ENCODE peak calls at places on chromosomes 2 and 18, in five cellular contexts. K is kidney, W is aorta, I is keratinocyte, U is HTR-8/SVneo. A is an unnamed sample.

GRCh38 chr18:685438-685837 is 27.0 kb downstream of the ENOSF1 start:
- DNase-seq in K (no peak), W (no peak), I (no peak), U (no peak), A (no peak)

GRCh38 chr18:77042583-77042982 is 90.0 kb downstream of the MBP start:
- DNase-seq in K (no peak), W (no peak), I (no peak), U (no peak), A (no peak)

GRCh38 chr2:86027913-86028762 is 77.5 kb downstream of the POLR1A start:
- DNase-seq in K (no peak), W (peak; percentile 43), I (no peak), U (no peak), A (no peak)

GRCh38 chr2:159285929-159286708 is at the start of gene WDSUB1:
- DNase-seq in K (peak; percentile 94), W (peak; percentile 89), I (no peak), U (peak; percentile 68), A (peak; percentile 53)

GRCh38 chr18:23574611-23575308 is 11.5 kb downstream of the NPC1 start:
- DNase-seq in K (no peak), W (no peak), I (no peak), U (no peak), A (no peak)

GRCh38 chr2:146246734-146247523 is 1597.9 kb upstream of the ACVR2A start:
- DNase-seq in K (no peak), W (no peak), I (no peak), U (no peak), A (no peak)

GRCh38 chr2:133422946-133423345 is 145.3 kb downstream of the NCKAP5 start:
- DNase-seq in K (no peak), W (no peak), I (no peak), U (no peak), A (no peak)

GRCh38 chr2:23691106-23691470 is 235.8 kb downstream of the ATAD2B start:
- DNase-seq in K (no peak), W (peak; percentile 58), I (no peak), U (no peak), A (no peak)

GRCh38 chr2:62923242-62923641 is 127.4 kb upstream of the OTX1 start:
- DNase-seq in K (no peak), W (no peak), I (no peak), U (no peak), A (no peak)

GRCh38 chr18:6566338-6566911 is 151.7 kb upstream of the L3MBTL4 start:
- DNase-seq in K (no peak), W (no peak), I (peak; percentile 41), U (no peak), A (no peak)

GRCh38 chr2:201466050-201466660 is 14.6 kb downstream of the STRADB start:
- DNase-seq in K (no peak), W (no peak), I (no peak), U (peak; percentile 45), A (no peak)

GRCh38 chr2:15997728-15998280 is 57.5 kb downstream of the MYCN start:
- DNase-seq in K (no peak), W (no peak), I (no peak), U (no peak), A (no peak)

GRCh38 chr2:234427081-234428058 is 69.5 kb downstream of the ARL4C start:
- DNase-seq in K (no peak), W (no peak), I (no peak), U (peak; percentile 79), A (peak; percentile 32)

GRCh38 chr18:57916684-57917083 is 113.6 kb upstream of the ATP8B1 start:
- DNase-seq in K (no peak), W (no peak), I (no peak), U (no peak), A (no peak)

GRCh38 chr2:239275871-239276812 is 124.7 kb downstream of the HDAC4 start:
- DNase-seq in K (peak; percentile 86), W (peak; percentile 81), I (no peak), U (no peak), A (no peak)

GRCh38 chr2:238947920-238948710 is 100.2 kb downstream of the TWIST2 start:
- DNase-seq in K (no peak), W (peak; percentile 78), I (peak; percentile 95), U (peak; percentile 72), A (peak; percentile 24)

GRCh38 chr2:240820014-240820606 is at the start of gene KIF1A:
- DNase-seq in K (no peak), W (no peak), I (no peak), U (no peak), A (no peak)

GRCh38 chr2:71928734-71929481 is 218.8 kb downstream of the CYP26B1 start:
- DNase-seq in K (no peak), W (no peak), I (no peak), U (no peak), A (no peak)

GRCh38 chr2:233544079-233544690 is 22.4 kb downstream of the USP40 start:
- DNase-seq in K (no peak), W (no peak), I (no peak), U (no peak), A (no peak)

GRCh38 chr2:27442282-27442980 is at the start of gene KRTCAP3:
- DNase-seq in K (peak; percentile 86), W (no peak), I (no peak), U (no peak), A (peak; percentile 28)

GRCh38 chr2:203689424-203690109 is 16.9 kb upstream of the CD28 start:
- DNase-seq in K (no peak), W (no peak), I (no peak), U (no peak), A (peak; percentile 45)

GRCh38 chr2:40038646-40039045 is 259.6 kb upstream of the THUMPD2 start:
- DNase-seq in K (no peak), W (no peak), I (no peak), U (no peak), A (no peak)

GRCh38 chr18:46281185-46282176 is 177.3 kb downstream of the HAUS1 start:
- DNase-seq in K (peak; percentile 82), W (peak; percentile 86), I (no peak), U (peak; percentile 48), A (peak; percentile 64)

GRCh38 chr18:79856119-79857080 is 58.7 kb downstream of the KCNG2 start:
- DNase-seq in K (no peak), W (peak; percentile 23), I (no peak), U (no peak), A (peak; percentile 61)

GRCh38 chr2:119111115-119111975 is 47.2 kb downstream of the C1QL2 start:
- DNase-seq in K (no peak), W (no peak), I (peak; percentile 1), U (no peak), A (no peak)

GRCh38 chr18:48902023-48902855 is 48.5 kb downstream of the SMAD7 start:
- DNase-seq in K (peak; percentile 98), W (peak; percentile 98), I (no peak), U (peak; percentile 74), A (no peak)

GRCh38 chr2:149924028-149924427 is 336.5 kb upstream of the MMADHC start:
- DNase-seq in K (no peak), W (no peak), I (peak; percentile 9), U (no peak), A (no peak)